ENCODE peak calls at places on chromosomes 6 and 20, in nine cellular contexts. D is cardiac muscle cell; N is aorta; F is MM.1S; K is CD8-positive, alpha-beta memory T cell; C is GM06990; Y is ovary; O is H9; M is effector memory CD4-positive, alpha-beta T cell. U is an unnamed sample. For H3K27me3, the result is how much of the 10 kb centered on the place peaks cover.

GRCh38 chr6:19322691-19323470 is 514.3 kb upstream of the ID4 start:
- DNase-seq in D (no peak), N (no peak), F (no peak), K (no peak), C (no peak), Y (no peak), O (no peak), M (no peak), U (no peak)

GRCh38 chr6:79947191-79948173 is at the start of gene ELOVL4:
- DNase-seq in D (peak), N (peak), F (peak), K (peak), C (peak), Y (peak), O (peak), M (peak), U (peak)

GRCh38 chr6:111482236-111482958 is 621 bp downstream of the REV3L start:
- DNase-seq in D (peak), N (peak), F (peak), K (peak), C (peak), Y (peak), O (no peak), M (peak), U (peak)

GRCh38 chr6:123316733-123317323 is 319.9 kb downstream of the TRDN start:
- DNase-seq in D (peak), N (no peak), F (peak), K (no peak), C (peak), Y (no peak), O (no peak), M (no peak), U (peak)

GRCh38 chr6:14711056-14711703 is 534.7 kb upstream of the JARID2 start:
- DNase-seq in D (peak), N (no peak), F (peak), K (no peak), C (no peak), Y (no peak), O (peak), M (no peak), U (peak)

GRCh38 chr20:35588397-35588796 is 27.2 kb upstream of the SPAG4 start:
- DNase-seq in D (no peak), N (no peak), F (no peak), K (no peak), C (no peak), Y (no peak), O (no peak), M (no peak), U (no peak)

GRCh38 chr20:5122861-5123260 is 3.1 kb upstream of the PCNA start:
- DNase-seq in D (no peak), N (no peak), F (no peak), K (no peak), C (no peak), Y (no peak), O (no peak), M (no peak), U (no peak)

GRCh38 chr6:102114402-102114801 is 720.9 kb downstream of the GRIK2 start:
- DNase-seq in D (peak), N (no peak), F (no peak), K (no peak), C (no peak), Y (no peak), O (peak), M (no peak), U (no peak)

GRCh38 chr6:135256866-135257265 is 75.8 kb downstream of the MYB start:
- DNase-seq in D (no peak), N (no peak), F (no peak), K (no peak), C (no peak), Y (no peak), O (no peak), M (no peak), U (peak)

GRCh38 chr6:14921170-14921569 is 324.7 kb upstream of the JARID2 start:
- DNase-seq in D (no peak), N (peak), F (no peak), K (no peak), C (no peak), Y (peak), O (peak), M (no peak), U (no peak)

GRCh38 chr20:14582855-14583254 is 245.4 kb upstream of the FLRT3 start:
- DNase-seq in D (no peak), N (no peak), F (no peak), K (no peak), C (no peak), Y (no peak), O (no peak), M (no peak), U (no peak)

GRCh38 chr6:56742122-56742791 is 99.6 kb upstream of the DST start:
- DNase-seq in D (no peak), N (no peak), F (no peak), K (no peak), C (no peak), Y (no peak), O (no peak), M (no peak), U (no peak)

GRCh38 chr6:36131517-36132220 is 1.4 kb downstream of the MAPK13 start:
- DNase-seq in D (peak), N (no peak), F (peak), K (peak), C (peak), Y (peak), O (no peak), M (peak), U (peak)

GRCh38 chr6:25384967-25385366 is 105.8 kb downstream of the CARMIL1 start:
- DNase-seq in D (no peak), N (no peak), F (no peak), K (no peak), C (no peak), Y (no peak), O (no peak), M (no peak), U (peak)

GRCh38 chr6:92479821-92480220 is 939.5 kb downstream of the EPHA7 start:
- DNase-seq in D (no peak), N (no peak), F (peak), K (no peak), C (no peak), Y (no peak), O (no peak), M (no peak), U (no peak)

DNA sequence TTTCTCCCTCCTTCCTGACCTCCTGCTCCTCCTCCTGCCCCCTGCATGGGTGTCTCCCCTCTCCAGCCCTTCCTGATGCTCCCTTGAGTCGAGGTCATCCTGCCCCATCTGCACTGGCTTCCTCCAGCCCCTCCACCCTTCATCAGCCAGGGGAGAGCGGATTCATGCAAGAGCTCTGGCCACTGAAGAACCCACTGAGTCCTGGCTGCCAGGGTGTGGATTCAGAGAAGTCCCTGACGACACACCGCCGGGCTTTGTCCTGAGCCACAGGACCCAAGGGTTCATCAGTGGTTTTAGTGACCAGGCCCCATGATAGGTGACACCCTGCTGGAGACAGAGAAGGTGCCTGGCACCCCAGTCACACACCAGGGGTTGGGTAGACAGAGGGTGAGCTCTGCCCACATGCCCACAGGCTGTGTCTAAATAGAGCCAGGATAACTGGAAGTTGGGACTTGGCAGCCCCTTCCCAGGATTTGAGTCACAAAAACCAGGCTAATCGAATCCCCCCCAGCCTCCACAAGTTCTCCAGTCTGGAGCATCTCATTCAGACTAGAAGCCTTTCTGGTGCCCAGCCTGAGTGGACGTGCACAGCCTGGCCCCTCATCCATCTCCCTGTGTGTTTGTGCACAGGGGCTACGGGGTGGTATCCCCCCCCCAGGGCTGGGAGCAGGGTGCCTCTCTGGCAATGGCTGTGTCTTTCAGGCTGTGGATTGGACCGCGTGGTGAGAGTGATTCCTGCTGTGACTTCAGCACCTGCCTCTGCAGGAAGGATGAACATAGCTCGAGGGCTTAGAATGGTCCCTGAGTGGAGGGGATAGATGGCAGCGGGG is 1.1 kb downstream of the GFRA4 start:
- DNase-seq in D (no peak), N (no peak), F (no peak), K (no peak), C (no peak), Y (no peak), O (no peak), M (no peak), U (no peak)
- H3K27me3 ChIP-seq in D (half or more), N (under half), F (under half), K (under half), C (under half), Y (under half), O (under half), M (under half), U (under half)

DNA sequence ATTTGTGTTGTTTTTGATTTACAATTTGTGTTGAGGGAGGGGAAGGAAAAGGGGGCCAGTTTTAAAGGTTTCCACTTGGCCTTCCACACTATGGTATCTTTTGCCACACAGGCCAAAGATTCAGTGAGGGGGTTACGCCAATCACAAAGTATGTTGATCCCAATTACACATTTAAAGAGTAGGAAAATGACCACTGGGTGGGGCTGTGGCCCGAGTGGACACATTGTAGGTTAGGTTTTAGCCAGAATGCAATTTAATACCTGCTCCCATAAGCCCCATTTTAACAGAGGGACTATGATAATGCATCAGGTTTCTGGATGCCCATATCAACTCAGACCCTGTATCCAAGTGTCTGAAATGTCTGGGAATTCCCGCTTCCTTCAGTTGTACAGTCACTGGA is 15.6 kb downstream of the VGLL2 start:
- DNase-seq in D (no peak), N (no peak), F (no peak), K (no peak), C (no peak), Y (no peak), O (no peak), M (no peak), U (no peak)
- H3K27me3 ChIP-seq in D (under half), N (under half), F (under half), K (under half), C (under half), Y (under half), O (under half), M (under half), U (under half)

DNA sequence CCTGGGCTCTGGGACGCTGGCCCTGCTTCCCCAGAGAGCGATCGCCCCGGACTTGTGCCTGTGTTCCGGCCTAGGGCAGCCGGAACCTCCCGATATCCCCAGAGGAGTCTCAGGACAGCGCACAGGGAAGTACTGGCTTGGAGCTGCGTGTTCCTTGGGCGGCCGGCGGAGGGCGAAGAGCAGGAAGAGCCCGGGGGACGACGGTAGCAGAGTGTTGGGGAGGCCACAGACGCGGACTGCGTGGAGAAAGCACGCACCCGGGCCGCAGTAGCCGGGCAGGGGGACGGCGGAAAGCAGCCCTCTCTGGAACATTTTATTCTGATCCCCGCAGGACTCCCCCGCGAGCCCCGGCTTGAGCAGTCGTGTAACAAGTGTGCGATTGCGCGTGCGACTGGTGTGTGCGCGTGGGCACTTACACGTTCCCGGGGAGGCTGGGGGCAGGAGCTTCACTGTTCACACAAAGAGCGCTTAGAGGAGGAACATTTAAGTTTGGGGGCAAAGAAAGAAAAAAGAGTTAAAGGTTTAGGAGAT is 36.1 kb downstream of the NCR2 start:
- DNase-seq in D (peak), N (peak), F (no peak), K (no peak), C (peak), Y (peak), O (peak), M (no peak), U (peak)
- H3K27me3 ChIP-seq in D (half or more), N (under half), F (half or more), K (under half), C (under half), Y (under half), O (half or more), M (half or more), U (under half)

DNA sequence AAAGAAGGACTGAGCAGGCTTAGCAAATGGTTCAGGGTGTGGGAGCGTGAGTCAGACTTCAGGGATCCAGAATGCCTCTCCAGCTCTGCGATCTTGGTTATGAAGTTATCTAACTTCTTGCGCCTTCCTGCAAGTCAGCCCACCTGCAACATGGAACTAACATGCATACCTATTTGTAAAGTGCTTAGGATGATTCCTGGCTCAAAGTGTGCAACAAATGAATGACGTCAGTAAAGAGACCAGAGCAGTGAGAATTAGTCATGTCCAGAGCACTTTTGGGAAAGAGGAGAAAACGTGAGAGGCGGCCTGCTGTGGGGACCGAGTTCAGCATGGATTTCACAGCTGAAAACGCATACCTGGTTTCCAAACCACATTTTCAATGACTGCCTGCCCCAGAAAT is 610.0 kb upstream of the CDH4 start:
- DNase-seq in D (no peak), N (no peak), F (no peak), K (no peak), C (no peak), Y (no peak), O (no peak), M (no peak), U (no peak)
- H3K27me3 ChIP-seq in D (under half), N (under half), F (under half), K (under half), C (under half), Y (under half), O (under half), M (under half), U (under half)

DNA sequence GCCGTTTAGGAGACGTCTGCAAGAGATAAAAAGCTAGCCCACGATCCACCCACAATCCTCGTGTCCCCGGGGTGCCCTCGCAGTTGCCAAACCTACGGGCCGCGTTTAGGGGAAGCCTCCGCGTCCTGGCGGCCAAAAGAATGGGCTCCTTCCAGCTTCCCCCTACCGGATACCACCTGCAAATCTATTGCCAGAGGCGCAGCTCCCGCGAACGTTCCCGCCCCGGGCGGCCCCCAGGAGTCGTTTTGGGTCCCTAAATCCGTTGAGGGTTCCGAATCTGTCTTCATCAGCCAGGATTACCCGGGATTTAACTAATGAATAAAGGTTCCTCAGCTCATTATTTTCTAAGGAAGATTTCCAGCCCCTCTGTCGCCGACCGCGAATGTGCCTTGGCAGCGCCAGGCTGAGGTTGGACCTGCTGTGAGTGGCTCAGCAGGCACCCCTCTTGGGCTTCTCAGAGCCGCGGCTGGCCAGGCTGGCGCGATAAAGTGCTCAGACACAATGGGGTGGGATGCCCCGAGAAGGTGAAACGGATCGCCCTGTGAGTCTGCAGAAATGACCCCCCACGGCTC is 2.8 kb upstream of the VSX1 start:
- DNase-seq in D (no peak), N (no peak), F (no peak), K (no peak), C (no peak), Y (no peak), O (peak), M (no peak), U (no peak)
- H3K27me3 ChIP-seq in D (half or more), N (under half), F (under half), K (under half), C (under half), Y (under half), O (half or more), M (under half), U (under half)

DNA sequence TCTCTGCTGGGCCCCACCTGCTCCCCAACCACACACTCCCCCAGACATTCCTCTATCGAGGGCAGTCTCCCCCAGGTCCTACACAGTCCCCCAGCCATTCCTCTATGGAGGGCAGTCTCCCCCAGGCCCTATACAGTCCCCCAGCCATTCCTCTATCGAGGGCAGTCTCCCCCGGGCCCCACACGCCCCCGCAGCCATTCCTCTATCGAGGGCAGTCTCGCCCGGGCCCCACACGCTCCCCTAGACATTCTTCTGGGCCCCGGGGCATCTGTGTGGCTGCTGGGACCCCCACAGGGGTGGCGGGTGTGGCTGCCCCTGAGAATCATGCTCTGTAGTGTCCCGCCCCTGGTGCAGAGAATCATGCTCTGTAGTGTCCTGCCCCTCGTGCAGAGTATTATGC is 43.6 kb upstream of the BHLHE23 start:
- DNase-seq in D (no peak), N (peak), F (no peak), K (no peak), C (no peak), Y (no peak), O (no peak), M (no peak), U (no peak)
- H3K27me3 ChIP-seq in D (under half), N (under half), F (half or more), K (under half), C (under half), Y (under half), O (under half), M (under half), U (under half)

GRCh38 chr6:133889557-133890301 is 816 bp downstream of the TCF21 start:
- DNase-seq in D (peak), N (peak), F (no peak), K (no peak), C (no peak), Y (peak), O (peak), M (no peak), U (no peak)

GRCh38 chr6:133887478-133887877 is 1.4 kb upstream of the TCF21 start:
- DNase-seq in D (no peak), N (no peak), F (no peak), K (no peak), C (no peak), Y (no peak), O (no peak), M (no peak), U (no peak)

GRCh38 chr6:133890941-133891813 is 2.3 kb downstream of the TCF21 start:
- DNase-seq in D (peak), N (peak), F (peak), K (no peak), C (no peak), Y (peak), O (peak), M (no peak), U (peak)

GRCh38 chr6:133891814-133892443 is 3.0 kb downstream of the TCF21 start:
- DNase-seq in D (no peak), N (no peak), F (no peak), K (no peak), C (no peak), Y (no peak), O (no peak), M (no peak), U (no peak)

DNA sequence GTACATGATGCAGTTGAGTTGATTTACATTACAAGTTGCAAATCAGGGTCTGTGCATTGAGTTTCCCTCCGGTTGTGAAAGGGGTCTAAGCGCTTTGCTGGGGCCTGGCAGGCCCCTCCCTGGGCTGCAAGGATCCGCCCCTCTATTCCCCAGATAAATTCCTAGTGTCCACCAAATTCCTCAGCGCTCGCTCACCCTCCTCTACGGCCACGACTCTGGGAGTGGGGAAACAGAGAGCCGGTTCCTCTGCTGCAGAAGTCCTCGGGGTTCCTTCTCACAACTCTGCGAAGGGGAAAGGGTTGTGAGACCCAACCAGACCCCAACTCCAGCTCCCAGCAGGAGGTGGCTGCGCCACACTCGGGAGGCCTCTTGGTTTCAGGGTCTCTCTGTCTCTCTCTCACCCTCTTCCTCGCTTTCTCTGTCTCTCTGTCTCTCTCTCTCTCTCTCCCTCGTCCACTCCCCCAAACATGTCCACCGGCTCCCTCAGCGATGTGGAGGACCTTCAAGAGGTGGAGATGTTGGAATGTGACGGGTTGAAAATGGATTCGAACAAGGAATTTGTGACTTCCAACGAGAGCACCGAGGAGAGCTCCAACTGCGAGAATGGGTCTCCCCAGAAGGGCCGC is at the start of gene TCF21:
- DNase-seq in D (no peak), N (no peak), F (no peak), K (no peak), C (no peak), Y (peak), O (peak), M (no peak), U (no peak)
- H3K27me3 ChIP-seq in D (half or more), N (under half), F (under half), K (under half), C (under half), Y (under half), O (under half), M (under half), U (under half)

GRCh38 chr20:45311589-45312211 is 3.6 kb upstream of the MATN4 start:
- DNase-seq in D (peak), N (peak), F (peak), K (peak), C (peak), Y (peak), O (peak), M (no peak), U (peak)
- H3K27me3 ChIP-seq in D (under half), N (under half), F (under half), K (under half), C (under half), Y (under half), O (under half), M (under half), U (under half)